ENCODE peak calls at places on chromosomes 3 and 15, in five cellular contexts. Y is adrenal gland, Z is PC-3, A is endothelial cell of umbilical vein, S is RWPE2. D is an unnamed sample.
A peak's percentile ranks its signal among the peaks of the same experiment; 100 is the strongest.

GRCh38 chr15:74011610-74012009 is 17.1 kb downstream of the PML start:
- DNase-seq in Y (peak; percentile 50), Z (peak; percentile 43), A (peak; percentile 92), S (no peak), D (no peak)

GRCh38 chr15:48279608-48280007 is 51.6 kb upstream of the DUT start:
- DNase-seq in Y (no peak), Z (no peak), A (no peak), S (no peak), D (no peak)

GRCh38 chr3:13135811-13136321 is 62.6 kb upstream of the IQSEC1 start:
- DNase-seq in Y (peak; percentile 45), Z (no peak), A (no peak), S (no peak), D (no peak)

GRCh38 chr3:194587438-194587931 is 45.7 kb downstream of the TMEM44 start:
- DNase-seq in Y (peak; percentile 48), Z (peak; percentile 43), A (peak; percentile 85), S (no peak), D (peak; percentile 60)

GRCh38 chr3:12994607-12995388 is 78.4 kb downstream of the IQSEC1 start:
- DNase-seq in Y (peak; percentile 89), Z (peak; percentile 89), A (peak; percentile 79), S (no peak), D (peak; percentile 95)

GRCh38 chr3:61452536-61452991 is 108.8 kb upstream of the PTPRG start:
- DNase-seq in Y (no peak), Z (no peak), A (no peak), S (no peak), D (no peak)

GRCh38 chr15:31975446-31976229 is 54.7 kb upstream of the CHRNA7 start:
- DNase-seq in Y (no peak), Z (peak; percentile 41), A (no peak), S (no peak), D (no peak)

GRCh38 chr3:32450426-32450825 is 52.2 kb downstream of the CMTM6 start:
- DNase-seq in Y (no peak), Z (no peak), A (no peak), S (no peak), D (no peak)

GRCh38 chr15:25719101-25719985 is 143.8 kb downstream of the ATP10A start:
- DNase-seq in Y (no peak), Z (no peak), A (no peak), S (peak; percentile 59), D (no peak)

GRCh38 chr3:28916713-28917499 is 364.0 kb upstream of the RBMS3 start:
- DNase-seq in Y (peak; percentile 45), Z (peak; percentile 47), A (peak; percentile 96), S (no peak), D (peak; percentile 48)

GRCh38 chr3:105436687-105437086 is 70.0 kb downstream of the ALCAM start:
- DNase-seq in Y (no peak), Z (no peak), A (no peak), S (no peak), D (no peak)

GRCh38 chr15:85615930-85616329 is 178.8 kb downstream of the KLHL25 start:
- DNase-seq in Y (no peak), Z (peak; percentile 38), A (peak; percentile 67), S (no peak), D (no peak)

GRCh38 chr3:111610612-111611054 is 15.5 kb upstream of the ZBED2 start:
- DNase-seq in Y (no peak), Z (no peak), A (no peak), S (peak; percentile 85), D (no peak)

GRCh38 chr15:60905587-60905986 is 323.5 kb downstream of the RORA start:
- DNase-seq in Y (no peak), Z (no peak), A (no peak), S (no peak), D (no peak)

GRCh38 chr15:85661859-85662258 is 132.9 kb downstream of the KLHL25 start:
- DNase-seq in Y (no peak), Z (no peak), A (no peak), S (no peak), D (no peak)

GRCh38 chr15:57649138-57649537 is 57.4 kb upstream of the POLR2M start:
- DNase-seq in Y (no peak), Z (no peak), A (no peak), S (no peak), D (no peak)

GRCh38 chr15:95286911-95287769 is 1043.4 kb upstream of the NR2F2 start:
- DNase-seq in Y (no peak), Z (no peak), A (peak; percentile 31), S (no peak), D (no peak)

GRCh38 chr15:48856947-48857346 is 21.0 kb upstream of the EID1 start:
- DNase-seq in Y (no peak), Z (no peak), A (no peak), S (no peak), D (no peak)

GRCh38 chr15:25062551-25063430 is 108.0 kb downstream of the SNRPN start:
- DNase-seq in Y (peak; percentile 15), Z (no peak), A (no peak), S (peak; percentile 52), D (no peak)

GRCh38 chr3:158272071-158272470 is 162.2 kb downstream of the RSRC1 start:
- DNase-seq in Y (no peak), Z (no peak), A (no peak), S (no peak), D (no peak)

GRCh38 chr3:58298189-58298588 is 7.9 kb upstream of the RPP14 start:
- DNase-seq in Y (no peak), Z (no peak), A (no peak), S (no peak), D (no peak)

GRCh38 chr15:35445891-35446290 is 100.1 kb downstream of the DPH6 start:
- DNase-seq in Y (no peak), Z (peak; percentile 73), A (no peak), S (no peak), D (no peak)

GRCh38 chr3:142450881-142451280 is 3.0 kb upstream of the XRN1 start:
- DNase-seq in Y (no peak), Z (no peak), A (no peak), S (no peak), D (no peak)

GRCh38 chr15:60457985-60458384 is 21.0 kb downstream of the ICE2 start:
- DNase-seq in Y (no peak), Z (no peak), A (no peak), S (no peak), D (no peak)

GRCh38 chr3:52248816-52249547 is 3.4 kb downstream of the PPM1M start:
- DNase-seq in Y (peak; percentile 56), Z (no peak), A (peak; percentile 38), S (peak; percentile 54), D (peak; percentile 72)

GRCh38 chr3:43155464-43156121 is 49.7 kb upstream of the POMGNT2 start:
- DNase-seq in Y (peak; percentile 82), Z (peak; percentile 90), A (peak; percentile 68), S (no peak), D (peak; percentile 67)

GRCh38 chr3:38722760-38723568 is 73.5 kb upstream of the SCN5A start:
- DNase-seq in Y (no peak), Z (no peak), A (peak; percentile 79), S (no peak), D (no peak)

GRCh38 chr3:178063475-178063874 is 472.8 kb upstream of the KCNMB2 start:
- DNase-seq in Y (no peak), Z (peak; percentile 56), A (peak; percentile 52), S (no peak), D (no peak)

GRCh38 chr3:148718982-148719862 is 21.5 kb downstream of the AGTR1 start:
- DNase-seq in Y (no peak), Z (peak; percentile 26), A (no peak), S (no peak), D (no peak)

GRCh38 chr3:69082805-69083204 is 1.9 kb upstream of the ARL6IP5 start:
- DNase-seq in Y (peak; percentile 45), Z (no peak), A (peak; percentile 71), S (no peak), D (no peak)

GRCh38 chr3:130480736-130481135 is 36.2 kb upstream of the COL6A6 start:
- DNase-seq in Y (peak; percentile 19), Z (peak; percentile 48), A (no peak), S (no peak), D (no peak)

GRCh38 chr3:122577409-122578028 is at the start of gene PARP15:
- DNase-seq in Y (no peak), Z (no peak), A (peak; percentile 24), S (no peak), D (peak; percentile 15)

GRCh38 chr3:14290631-14291385 is 111.6 kb upstream of the SLC6A6 start:
- DNase-seq in Y (no peak), Z (no peak), A (no peak), S (no peak), D (no peak)

DNA sequence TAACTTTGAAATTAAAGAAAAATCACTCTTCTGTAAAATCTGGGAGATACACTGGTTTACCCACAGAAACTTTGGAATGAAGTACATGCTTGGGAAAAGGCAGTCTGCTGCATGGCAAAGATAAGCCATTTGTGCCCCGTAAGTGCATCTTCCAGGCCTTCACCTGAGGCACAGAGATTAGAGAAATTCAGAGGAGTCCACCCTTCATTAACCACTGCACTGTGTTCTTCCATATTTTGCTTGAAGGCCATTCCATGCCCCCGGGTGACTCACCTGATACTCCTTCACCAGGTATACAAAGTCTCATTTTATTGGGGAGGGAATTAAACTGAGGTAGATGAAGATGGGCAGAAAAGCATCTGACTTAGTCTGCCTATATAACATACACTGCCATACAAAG is 53.0 kb downstream of the CMSS1 start:
- DNase-seq in Y (no peak), Z (no peak), A (no peak), S (no peak), D (no peak)
- H3K27me3 ChIP-seq in Y (no peaks in the 10 kb centered on the region), Z (no peaks in the 10 kb centered on the region), A (no peaks in the 10 kb centered on the region), S (no peaks in the 10 kb centered on the region), D (no peaks in the 10 kb centered on the region)

GRCh38 chr3:56157693-56158092 is 310.6 kb downstream of the ERC2 start:
- DNase-seq in Y (peak; percentile 21), Z (peak; percentile 15), A (no peak), S (no peak), D (no peak)

DNA sequence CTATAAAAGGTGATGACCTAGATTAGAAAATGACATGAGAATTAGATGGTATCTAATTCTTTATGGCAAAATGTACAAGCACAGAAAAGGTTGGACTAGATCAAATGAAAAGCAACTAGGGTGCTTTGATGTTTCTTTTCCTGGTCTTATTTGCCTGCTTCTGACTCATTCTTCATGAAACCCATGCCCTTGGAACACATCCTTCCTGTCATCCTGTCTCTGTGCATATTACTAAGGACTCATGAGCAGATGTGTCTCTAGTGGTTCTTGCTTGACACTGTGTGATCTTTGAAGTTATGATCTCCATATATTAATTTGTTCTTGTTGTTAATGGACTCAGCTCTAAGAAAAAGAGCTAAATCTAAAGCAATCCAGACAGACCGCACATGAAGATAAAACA is 314.0 kb downstream of the ERC2 start:
- DNase-seq in Y (no peak), Z (peak; percentile 30), A (no peak), S (no peak), D (no peak)
- H3K4me3 ChIP-seq in Y (no peak overlapping the region), Z (no peak overlapping the region), A (no peak overlapping the region), S (no peak overlapping the region), D (no peak overlapping the region)

GRCh38 chr3:64163019-64163754 is 62.1 kb downstream of the PRICKLE2 start:
- DNase-seq in Y (no peak), Z (no peak), A (no peak), S (no peak), D (no peak)
- TF ChIP-seq CTCF in Y (no peak), Z (no peak), A (no peak), S (no peak), D (no peak)

DNA sequence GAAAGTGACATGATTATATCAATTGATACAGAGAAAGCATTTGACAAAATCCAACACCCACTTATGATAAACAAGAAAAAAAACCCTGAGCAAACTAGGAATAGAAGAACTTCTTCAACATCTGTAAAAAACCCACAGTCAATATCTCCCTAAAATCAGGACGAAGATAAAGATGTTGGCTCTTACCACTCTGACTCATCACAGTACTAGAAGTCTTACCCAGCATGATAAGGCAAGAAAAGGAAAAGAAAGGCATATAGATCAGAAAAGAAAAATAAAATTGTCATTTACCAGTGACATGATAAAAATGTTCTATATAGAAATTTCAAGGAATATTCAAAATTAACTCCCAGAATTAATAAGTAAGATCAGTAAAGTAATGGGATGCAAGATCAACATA is 7.2 kb upstream of the FBXW12 start:
- DNase-seq in Y (no peak), Z (no peak), A (no peak), S (no peak), D (no peak)
- H3K27me3 ChIP-seq in Y (no peaks in the 10 kb centered on the region), Z (no peaks in the 10 kb centered on the region), A (peaks cover 4% of the 10 kb centered on the region), S (no peaks in the 10 kb centered on the region), D (no peaks in the 10 kb centered on the region)